ENCODE peak calls at places on chromosomes 2 and 18, in six cellular contexts. One of them, this sample, is unnamed.
A peak's percentile ranks its signal among the peaks of the same experiment; 100 is the strongest.

GRCh38 chr18:70405051-70405450 is 116.2 kb downstream of the SOCS6 start:
- DNase-seq in neuronal stem cell: no peak
- DNase-seq in H9: no peak
- DNase-seq in IMR-90: peak; percentile 21
- DNase-seq in mesendoderm: no peak
- DNase-seq in mesenchymal stem cell: no peak
- DNase-seq in this sample: no peak

GRCh38 chr2:232315049-232315922 is 63.3 kb upstream of the ALPP start:
- DNase-seq in mesendoderm: peak; percentile 29
- DNase-seq in mesenchymal stem cell: peak; percentile 93
- DNase-seq in neuronal stem cell: no peak
- DNase-seq in IMR-90: peak; percentile 30
- DNase-seq in H9: no peak
- DNase-seq in this sample: no peak

GRCh38 chr2:180385601-180386201 is 378.6 kb upstream of the CWC22 start:
- DNase-seq in H9: no peak
- DNase-seq in IMR-90: peak; percentile 90
- DNase-seq in mesenchymal stem cell: peak; percentile 84
- DNase-seq in neuronal stem cell: no peak
- DNase-seq in mesendoderm: no peak
- DNase-seq in this sample: no peak

GRCh38 chr2:95121150-95121494 is 486 bp downstream of the MRPS5 start:
- DNase-seq in neuronal stem cell: no peak
- DNase-seq in mesendoderm: no peak
- DNase-seq in H9: no peak
- DNase-seq in IMR-90: peak; percentile 17
- DNase-seq in mesenchymal stem cell: peak; percentile 64
- DNase-seq in this sample: peak; percentile 32

GRCh38 chr2:47776621-47777020 is 6.3 kb upstream of the MSH6 start:
- DNase-seq in H9: no peak
- DNase-seq in mesenchymal stem cell: peak; percentile 29
- DNase-seq in neuronal stem cell: no peak
- DNase-seq in mesendoderm: no peak
- DNase-seq in IMR-90: peak; percentile 22
- DNase-seq in this sample: no peak

GRCh38 chr2:149579972-149580882 is 7.3 kb downstream of the MMADHC start:
- DNase-seq in mesendoderm: no peak
- DNase-seq in mesenchymal stem cell: peak; percentile 76
- DNase-seq in IMR-90: peak; percentile 63
- DNase-seq in neuronal stem cell: no peak
- DNase-seq in H9: no peak
- DNase-seq in this sample: no peak

GRCh38 chr18:45449761-45450227 is 165.5 kb upstream of the SLC14A2 start:
- DNase-seq in H9: no peak
- DNase-seq in mesendoderm: no peak
- DNase-seq in IMR-90: no peak
- DNase-seq in neuronal stem cell: no peak
- DNase-seq in mesenchymal stem cell: no peak
- DNase-seq in this sample: no peak

GRCh38 chr18:58671941-58672565 is 788 bp downstream of the MALT1 start:
- DNase-seq in mesenchymal stem cell: peak; percentile 39
- DNase-seq in H9: no peak
- DNase-seq in neuronal stem cell: no peak
- DNase-seq in mesendoderm: peak; percentile 54
- DNase-seq in IMR-90: peak; percentile 36
- DNase-seq in this sample: peak; percentile 37

GRCh38 chr2:11667866-11668637 is 1.9 kb downstream of the NTSR2 start:
- DNase-seq in mesenchymal stem cell: no peak
- DNase-seq in H9: no peak
- DNase-seq in neuronal stem cell: no peak
- DNase-seq in IMR-90: no peak
- DNase-seq in mesendoderm: no peak
- DNase-seq in this sample: no peak

GRCh38 chr2:119461811-119462210 is 30.2 kb downstream of the TMEM37 start:
- DNase-seq in H9: no peak
- DNase-seq in mesendoderm: no peak
- DNase-seq in mesenchymal stem cell: no peak
- DNase-seq in neuronal stem cell: no peak
- DNase-seq in IMR-90: no peak
- DNase-seq in this sample: no peak

GRCh38 chr18:24860978-24861680 is 400.7 kb downstream of the HRH4 start:
- DNase-seq in neuronal stem cell: no peak
- DNase-seq in IMR-90: peak; percentile 11
- DNase-seq in mesenchymal stem cell: peak; percentile 13
- DNase-seq in H9: no peak
- DNase-seq in mesendoderm: no peak
- DNase-seq in this sample: no peak

GRCh38 chr18:24868331-24868730 is 407.9 kb downstream of the HRH4 start:
- DNase-seq in IMR-90: peak; percentile 67
- DNase-seq in mesendoderm: no peak
- DNase-seq in mesenchymal stem cell: no peak
- DNase-seq in neuronal stem cell: no peak
- DNase-seq in H9: no peak
- DNase-seq in this sample: no peak

GRCh38 chr18:24862225-24862893 is 401.9 kb downstream of the HRH4 start:
- DNase-seq in mesendoderm: peak; percentile 25
- DNase-seq in H9: peak; percentile 37
- DNase-seq in mesenchymal stem cell: no peak
- DNase-seq in IMR-90: no peak
- DNase-seq in neuronal stem cell: peak; percentile 57
- DNase-seq in this sample: no peak
- H3K18ac ChIP-seq in mesendoderm: no peak overlapping the region
- H3K18ac ChIP-seq in H9: no peak overlapping the region
- H3K18ac ChIP-seq in mesenchymal stem cell: peak overlapping the region; percentile 21
- H3K18ac ChIP-seq in IMR-90: no peak overlapping the region
- H3K18ac ChIP-seq in neuronal stem cell: no peak overlapping the region
- H3K18ac ChIP-seq in this sample: no peak overlapping the region

GRCh38 chr2:37681587-37681986 is 10.1 kb upstream of the CDC42EP3 start:
- DNase-seq in mesendoderm: no peak
- DNase-seq in mesenchymal stem cell: no peak
- DNase-seq in neuronal stem cell: no peak
- DNase-seq in H9: no peak
- DNase-seq in IMR-90: no peak
- DNase-seq in this sample: no peak
- H3K18ac ChIP-seq in mesendoderm: no peak overlapping the region
- H3K18ac ChIP-seq in mesenchymal stem cell: no peak overlapping the region
- H3K18ac ChIP-seq in neuronal stem cell: no peak overlapping the region
- H3K18ac ChIP-seq in H9: no peak overlapping the region
- H3K18ac ChIP-seq in IMR-90: peak overlapping the region; percentile 42
- H3K18ac ChIP-seq in this sample: no peak overlapping the region

GRCh38 chr2:44087037-44087713 is 81.5 kb upstream of the PPM1B start:
- DNase-seq in mesendoderm: peak; percentile 86
- DNase-seq in neuronal stem cell: peak; percentile 77
- DNase-seq in H9: peak; percentile 87
- DNase-seq in mesenchymal stem cell: peak; percentile 79
- DNase-seq in IMR-90: peak; percentile 61
- DNase-seq in this sample: peak; percentile 77
- H3K18ac ChIP-seq in mesendoderm: peak overlapping the region; percentile 53
- H3K18ac ChIP-seq in neuronal stem cell: peak overlapping the region; percentile 54
- H3K18ac ChIP-seq in H9: peak overlapping the region; percentile 49
- H3K18ac ChIP-seq in mesenchymal stem cell: no peak overlapping the region
- H3K18ac ChIP-seq in IMR-90: peak overlapping the region; percentile 26
- H3K18ac ChIP-seq in this sample: peak overlapping the region; percentile 76

GRCh38 chr2:203722411-203722810 is 16.0 kb downstream of the CD28 start:
- DNase-seq in neuronal stem cell: no peak
- DNase-seq in IMR-90: peak; percentile 47
- DNase-seq in mesenchymal stem cell: no peak
- DNase-seq in H9: no peak
- DNase-seq in mesendoderm: no peak
- DNase-seq in this sample: no peak
- H3K18ac ChIP-seq in neuronal stem cell: no peak overlapping the region
- H3K18ac ChIP-seq in IMR-90: no peak overlapping the region
- H3K18ac ChIP-seq in mesenchymal stem cell: no peak overlapping the region
- H3K18ac ChIP-seq in H9: no peak overlapping the region
- H3K18ac ChIP-seq in mesendoderm: no peak overlapping the region
- H3K18ac ChIP-seq in this sample: no peak overlapping the region

GRCh38 chr2:227870710-227871374 is 589 bp upstream of the DAW1 start:
- DNase-seq in H9: no peak
- DNase-seq in neuronal stem cell: no peak
- DNase-seq in mesenchymal stem cell: peak; percentile 39
- DNase-seq in IMR-90: peak; percentile 93
- DNase-seq in mesendoderm: peak; percentile 71
- DNase-seq in this sample: peak; percentile 91
- H3K18ac ChIP-seq in H9: no peak overlapping the region
- H3K18ac ChIP-seq in neuronal stem cell: no peak overlapping the region
- H3K18ac ChIP-seq in mesenchymal stem cell: no peak overlapping the region
- H3K18ac ChIP-seq in IMR-90: peak overlapping the region; percentile 30
- H3K18ac ChIP-seq in mesendoderm: no peak overlapping the region
- H3K18ac ChIP-seq in this sample: peak overlapping the region; percentile 48

GRCh38 chr2:218733615-218734021 is 23.0 kb downstream of the TTLL4 start:
- DNase-seq in mesenchymal stem cell: peak; percentile 87
- DNase-seq in mesendoderm: no peak
- DNase-seq in neuronal stem cell: no peak
- DNase-seq in H9: no peak
- DNase-seq in IMR-90: peak; percentile 93
- DNase-seq in this sample: peak; percentile 39

GRCh38 chr2:218732761-218733158 is 22.1 kb downstream of the TTLL4 start:
- DNase-seq in IMR-90: peak; percentile 49
- DNase-seq in neuronal stem cell: no peak
- DNase-seq in H9: no peak
- DNase-seq in mesendoderm: no peak
- DNase-seq in mesenchymal stem cell: peak; percentile 60
- DNase-seq in this sample: peak; percentile 31

GRCh38 chr2:218732052-218732760 is 21.6 kb downstream of the TTLL4 start:
- DNase-seq in IMR-90: no peak
- DNase-seq in neuronal stem cell: no peak
- DNase-seq in mesendoderm: no peak
- DNase-seq in H9: no peak
- DNase-seq in mesenchymal stem cell: no peak
- DNase-seq in this sample: no peak

GRCh38 chr2:218734190-218734975 is 23.7 kb downstream of the TTLL4 start:
- DNase-seq in H9: no peak
- DNase-seq in neuronal stem cell: no peak
- DNase-seq in mesendoderm: no peak
- DNase-seq in IMR-90: peak; percentile 23
- DNase-seq in mesenchymal stem cell: peak; percentile 25
- DNase-seq in this sample: no peak

DNA sequence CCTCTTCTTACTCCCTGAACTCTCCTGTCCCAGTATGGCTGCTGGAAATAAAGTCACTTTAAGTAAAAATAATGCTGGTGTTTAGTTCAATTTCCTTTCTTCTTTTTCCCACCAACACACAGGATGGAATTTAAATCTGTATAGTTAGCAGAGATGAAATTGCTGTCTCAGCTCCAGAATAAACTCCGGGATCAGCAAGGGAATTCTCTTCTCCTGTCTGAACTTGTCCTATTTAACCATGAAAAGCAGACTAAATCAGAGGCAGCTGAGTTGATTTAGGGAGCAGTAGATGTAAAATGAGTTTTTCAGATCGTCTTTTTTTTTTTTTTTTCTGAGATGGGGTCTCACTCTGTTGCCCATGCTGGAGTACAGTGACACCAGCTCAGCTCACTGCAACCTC is 25.9 kb downstream of the TTLL4 start:
- DNase-seq in H9: no peak
- DNase-seq in mesenchymal stem cell: no peak
- DNase-seq in IMR-90: no peak
- DNase-seq in neuronal stem cell: no peak
- DNase-seq in mesendoderm: no peak
- DNase-seq in this sample: no peak
- H3K18ac ChIP-seq in H9: no peak overlapping the region
- H3K18ac ChIP-seq in mesenchymal stem cell: no peak overlapping the region
- H3K18ac ChIP-seq in IMR-90: no peak overlapping the region
- H3K18ac ChIP-seq in neuronal stem cell: no peak overlapping the region
- H3K18ac ChIP-seq in mesendoderm: no peak overlapping the region
- H3K18ac ChIP-seq in this sample: no peak overlapping the region

GRCh38 chr18:63532471-63532870 is 9.7 kb upstream of the SERPINB12 start:
- DNase-seq in mesendoderm: no peak
- DNase-seq in H9: no peak
- DNase-seq in mesenchymal stem cell: no peak
- DNase-seq in IMR-90: no peak
- DNase-seq in neuronal stem cell: no peak
- DNase-seq in this sample: no peak
- H3K18ac ChIP-seq in mesendoderm: no peak overlapping the region
- H3K18ac ChIP-seq in H9: no peak overlapping the region
- H3K18ac ChIP-seq in mesenchymal stem cell: no peak overlapping the region
- H3K18ac ChIP-seq in IMR-90: no peak overlapping the region
- H3K18ac ChIP-seq in neuronal stem cell: no peak overlapping the region
- H3K18ac ChIP-seq in this sample: no peak overlapping the region

GRCh38 chr2:226794077-226794670 is 5.4 kb downstream of the IRS1 start:
- DNase-seq in IMR-90: peak; percentile 29
- DNase-seq in neuronal stem cell: no peak
- DNase-seq in H9: no peak
- DNase-seq in mesenchymal stem cell: peak; percentile 45
- DNase-seq in mesendoderm: no peak
- DNase-seq in this sample: no peak

GRCh38 chr2:226791056-226791486 is 8.5 kb downstream of the IRS1 start:
- DNase-seq in mesenchymal stem cell: peak; percentile 72
- DNase-seq in IMR-90: peak; percentile 71
- DNase-seq in mesendoderm: peak; percentile 93
- DNase-seq in H9: peak; percentile 80
- DNase-seq in neuronal stem cell: no peak
- DNase-seq in this sample: peak; percentile 57

GRCh38 chr2:226793615-226794014 is 6.0 kb downstream of the IRS1 start:
- DNase-seq in mesenchymal stem cell: no peak
- DNase-seq in mesendoderm: no peak
- DNase-seq in H9: no peak
- DNase-seq in neuronal stem cell: no peak
- DNase-seq in IMR-90: peak; percentile 18
- DNase-seq in this sample: no peak

GRCh38 chr2:226791487-226792081 is 8.0 kb downstream of the IRS1 start:
- DNase-seq in neuronal stem cell: peak; percentile 83
- DNase-seq in IMR-90: peak; percentile 75
- DNase-seq in mesendoderm: peak; percentile 98
- DNase-seq in mesenchymal stem cell: peak; percentile 85
- DNase-seq in H9: peak; percentile 94
- DNase-seq in this sample: peak; percentile 83

DNA sequence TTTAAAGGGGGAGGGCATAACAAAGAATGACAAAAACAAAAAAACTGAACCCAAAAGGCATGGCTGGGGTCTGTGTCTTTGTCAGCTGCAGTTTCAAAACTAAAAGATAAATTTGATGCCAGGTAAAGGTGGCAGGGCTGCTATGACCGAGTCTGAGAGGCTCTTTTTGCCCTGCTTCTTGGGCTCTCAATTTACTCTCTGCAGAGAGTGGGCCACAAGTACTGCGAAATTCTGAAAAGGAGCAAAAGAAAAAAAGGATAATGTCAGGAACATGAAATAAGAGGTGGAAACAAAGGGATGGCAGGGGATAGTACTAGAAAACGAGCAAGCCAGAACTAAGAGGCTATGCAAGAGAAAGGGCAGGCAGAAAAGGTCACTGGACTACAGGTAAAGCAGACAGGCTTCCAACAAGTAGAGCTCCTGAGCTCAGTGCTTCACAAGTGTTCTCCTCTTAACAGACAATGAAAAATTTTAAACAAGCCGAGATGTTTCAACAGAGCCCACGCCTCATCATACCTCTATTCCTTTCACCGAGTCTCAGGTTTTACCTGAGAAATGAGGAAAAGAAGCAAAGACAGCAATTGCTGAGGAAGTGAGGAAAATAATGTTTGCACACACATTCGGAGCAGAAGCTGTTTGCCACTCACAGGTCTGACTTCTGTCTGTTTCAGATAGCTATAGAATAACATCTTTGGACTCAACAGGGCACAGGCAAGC is 7.3 kb downstream of the IRS1 start:
- DNase-seq in mesendoderm: peak; percentile 28
- DNase-seq in IMR-90: peak; percentile 22
- DNase-seq in mesenchymal stem cell: no peak
- DNase-seq in neuronal stem cell: no peak
- DNase-seq in H9: no peak
- DNase-seq in this sample: no peak
- H3K18ac ChIP-seq in mesendoderm: peak overlapping the region; percentile 52
- H3K18ac ChIP-seq in IMR-90: peak overlapping the region; percentile 91
- H3K18ac ChIP-seq in mesenchymal stem cell: peak overlapping the region; percentile 82
- H3K18ac ChIP-seq in neuronal stem cell: no peak overlapping the region
- H3K18ac ChIP-seq in H9: no peak overlapping the region
- H3K18ac ChIP-seq in this sample: no peak overlapping the region

This sample was measured in trophoblast cell.